ENCODE peak calls at places on chromosomes 12 and 14, in four cellular contexts. G is A549, R is transverse colon, L is H54. T is an unnamed sample.

GRCh38 chr12:112130461-112130998 is 5.2 kb downstream of the TRAFD1 start:
- DNase-seq in G (no peak), R (no peak), L (no peak), T (no peak)

GRCh38 chr12:131917139-131917710 is 11.9 kb upstream of the PUS1 start:
- DNase-seq in G (no peak), R (no peak), L (no peak), T (no peak)

GRCh38 chr12:62862259-62862881 is 72.6 kb downstream of the PPM1H start:
- DNase-seq in G (no peak), R (no peak), L (peak), T (no peak)

GRCh38 chr14:32711103-32711680 is 227.5 kb upstream of the NPAS3 start:
- DNase-seq in G (peak), R (no peak), L (peak), T (peak)

GRCh38 chr12:31522607-31523006 is 68.3 kb downstream of the DENND5B start:
- DNase-seq in G (no peak), R (no peak), L (no peak), T (no peak)

GRCh38 chr12:5568325-5568981 is 136.5 kb downstream of the NTF3 start:
- DNase-seq in G (no peak), R (no peak), L (no peak), T (no peak)

GRCh38 chr12:48765753-48766162 is 23.1 kb downstream of the ADCY6 start:
- DNase-seq in G (no peak), R (no peak), L (no peak), T (no peak)

GRCh38 chr12:54162741-54163140 is 26.0 kb downstream of the SMUG1 start:
- DNase-seq in G (no peak), R (no peak), L (no peak), T (no peak)

GRCh38 chr12:124428136-124428791 is 133.4 kb downstream of the RFLNA start:
- DNase-seq in G (no peak), R (peak), L (no peak), T (no peak)

GRCh38 chr14:99063620-99064225 is 208.3 kb downstream of the BCL11B start:
- DNase-seq in G (no peak), R (no peak), L (no peak), T (no peak)

GRCh38 chr14:20332386-20332945 is 613 bp downstream of the CCNB1IP1 start:
- DNase-seq in G (no peak), R (peak), L (no peak), T (peak)

GRCh38 chr12:75665216-75665615 is 153.8 kb upstream of the KRR1 start:
- DNase-seq in G (no peak), R (no peak), L (no peak), T (no peak)

GRCh38 chr14:57275023-57275664 is 6.4 kb downstream of the AP5M1 start:
- DNase-seq in G (no peak), R (no peak), L (no peak), T (no peak)

GRCh38 chr12:24027352-24027751 is 77.9 kb upstream of the SOX5 start:
- DNase-seq in G (no peak), R (no peak), L (no peak), T (no peak)

GRCh38 chr12:71430756-71431155 is 8.8 kb upstream of the LGR5 start:
- DNase-seq in G (no peak), R (no peak), L (no peak), T (no peak)

GRCh38 chr14:92464156-92464555 is 49.4 kb upstream of the RIN3 start:
- DNase-seq in G (no peak), R (no peak), L (no peak), T (no peak)

GRCh38 chr12:76158518-76159321 is 74.2 kb upstream of the NAP1L1 start:
- DNase-seq in G (peak), R (peak), L (peak), T (peak)

GRCh38 chr12:132711169-132711843 is 664 bp downstream of the PGAM5 start:
- DNase-seq in G (no peak), R (peak), L (no peak), T (no peak)

GRCh38 chr14:51394391-51394790 is 154.3 kb downstream of the TMX1 start:
- DNase-seq in G (no peak), R (no peak), L (no peak), T (no peak)

GRCh38 chr14:74605531-74606223 is 6.4 kb downstream of the LTBP2 start:
- DNase-seq in G (no peak), R (no peak), L (no peak), T (no peak)

GRCh38 chr14:31787377-31787776 is 226.2 kb downstream of the NUBPL start:
- DNase-seq in G (peak), R (no peak), L (no peak), T (no peak)

GRCh38 chr14:58104808-58105207 is 47.2 kb downstream of the ARMH4 start:
- DNase-seq in G (no peak), R (no peak), L (no peak), T (no peak)

GRCh38 chr12:122547330-122547729 is 20.3 kb downstream of the KNTC1 start:
- DNase-seq in G (no peak), R (no peak), L (no peak), T (no peak)

GRCh38 chr12:40566246-40566645 is 126.0 kb upstream of the CNTN1 start:
- DNase-seq in G (no peak), R (no peak), L (no peak), T (no peak)

GRCh38 chr12:26630546-26631027 is 202.4 kb downstream of the ITPR2 start:
- DNase-seq in G (no peak), R (no peak), L (peak), T (peak)

GRCh38 chr12:130568546-130568945 is 147.6 kb downstream of the RIMBP2 start:
- DNase-seq in G (no peak), R (no peak), L (no peak), T (no peak)

GRCh38 chr12:80419660-80420059 is 24.4 kb upstream of the PTPRQ start:
- DNase-seq in G (no peak), R (no peak), L (no peak), T (no peak)

GRCh38 chr12:98419101-98419794 is 96.1 kb upstream of the TMPO start:
- DNase-seq in G (no peak), R (no peak), L (no peak), T (no peak)

GRCh38 chr14:54864526-54864925 is 38.1 kb downstream of the GCH1 start:
- DNase-seq in G (no peak), R (no peak), L (no peak), T (no peak)

GRCh38 chr12:95648990-95649791 is 97.9 kb upstream of the USP44 start:
- DNase-seq in G (peak), R (no peak), L (peak), T (no peak)

GRCh38 chr12:26034371-26035142 is 76.1 kb downstream of the RASSF8 start:
- DNase-seq in G (no peak), R (no peak), L (no peak), T (no peak)

GRCh38 chr12:73935817-73936216 is 601.8 kb upstream of the ATXN7L3B start:
- DNase-seq in G (no peak), R (no peak), L (no peak), T (no peak)

GRCh38 chr14:103071544-103072251 is 12.3 kb upstream of the LBHD2 start:
- DNase-seq in G (no peak), R (peak), L (no peak), T (peak)

GRCh38 chr12:88298761-88299242 is 156.7 kb downstream of the TMTC3 start:
- DNase-seq in G (peak), R (no peak), L (no peak), T (no peak)

GRCh38 chr12:56127888-56128668 is at the start of gene ESYT1:
- DNase-seq in G (peak), R (peak), L (peak), T (peak)
- TF ChIP-seq POLR2A in G (peak), R (peak), L (peak), T (peak)

GRCh38 chr12:56723889-56724659 is 1.0 kb downstream of the NACA start:
- DNase-seq in G (no peak), R (peak), L (no peak), T (peak)
- TF ChIP-seq POLR2A in G (no peak), R (peak), L (no peak), T (peak)

DNA sequence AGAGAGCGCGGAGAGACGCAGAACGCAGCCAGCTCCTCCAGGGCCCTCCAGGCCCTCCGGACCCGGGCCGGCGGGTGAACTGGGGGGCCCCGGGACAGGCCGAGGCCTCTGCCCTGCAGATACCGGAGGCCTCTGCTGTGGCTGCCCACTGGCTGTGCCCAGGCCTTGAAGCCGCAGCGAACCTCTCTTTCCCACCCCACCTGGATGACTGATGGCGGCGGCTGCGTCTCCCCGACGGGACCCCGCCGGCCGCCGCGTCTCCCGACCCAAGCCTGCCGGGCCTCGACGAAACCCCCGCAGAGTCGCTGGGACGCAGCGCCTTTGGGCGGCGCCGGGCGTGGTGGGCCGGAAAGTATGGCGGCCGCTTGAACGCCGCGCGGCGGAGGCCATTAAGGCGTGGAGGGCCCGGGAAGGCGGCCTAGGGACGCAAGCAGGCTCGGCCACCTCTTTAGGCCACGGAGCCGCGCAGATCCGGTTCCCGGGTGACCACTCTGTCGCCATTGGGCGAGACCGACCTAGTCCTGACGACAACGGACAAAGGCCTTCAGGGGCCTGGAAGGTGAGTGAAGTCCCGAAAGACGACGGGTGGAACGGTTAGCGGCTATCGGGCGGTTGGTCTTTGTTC is 8.4 kb upstream of the ERGIC2 start:
- DNase-seq in G (no peak), R (no peak), L (no peak), T (no peak)
- TF ChIP-seq POLR2A in G (no peak), R (no peak), L (no peak), T (no peak)

GRCh38 chr14:59454131-59454530 is 11.0 kb downstream of the GPR135 start:
- DNase-seq in G (no peak), R (no peak), L (peak), T (peak)
- TF ChIP-seq POLR2A in G (no peak), R (no peak), L (no peak), T (no peak)

GRCh38 chr12:116262741-116263140 is 14.8 kb downstream of the MED13L start:
- DNase-seq in G (no peak), R (no peak), L (no peak), T (no peak)
- TF ChIP-seq POLR2A in G (no peak), R (no peak), L (no peak), T (no peak)

GRCh38 chr14:85293820-85294219 is 236.1 kb upstream of the FLRT2 start:
- DNase-seq in G (no peak), R (no peak), L (no peak), T (no peak)
- TF ChIP-seq POLR2A in G (no peak), R (no peak), L (no peak), T (no peak)

DNA sequence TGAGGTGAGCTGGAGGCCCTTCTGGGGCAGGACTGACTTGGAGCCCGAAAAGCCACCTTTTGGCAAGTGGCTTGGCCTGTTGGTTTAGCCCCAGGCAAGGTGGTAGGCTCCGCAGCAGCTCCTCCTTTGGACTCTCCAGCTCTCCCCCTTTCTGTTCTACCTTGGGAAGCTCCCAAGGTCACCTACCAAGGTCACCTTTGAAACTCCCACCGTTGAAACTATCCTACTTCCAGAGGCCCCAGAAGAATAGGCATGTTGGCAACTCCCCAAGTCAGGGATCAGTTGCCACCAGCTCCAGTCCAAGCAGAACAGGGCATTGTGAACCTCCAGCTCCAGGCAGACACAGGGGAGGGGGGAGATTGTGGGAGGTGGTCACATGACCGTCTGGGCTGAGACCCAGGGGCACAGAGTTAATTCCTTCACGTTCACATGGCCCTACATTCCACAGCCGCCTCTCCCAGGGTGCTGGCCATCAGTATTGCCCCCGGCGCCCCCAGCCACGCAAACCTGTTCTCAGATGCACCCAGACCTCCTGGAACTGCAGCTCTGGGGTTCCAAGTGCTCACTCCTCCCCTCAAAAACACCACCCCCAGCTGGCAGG is 14.4 kb downstream of the IRF2BPL start:
- DNase-seq in G (no peak), R (no peak), L (no peak), T (peak)
- TF ChIP-seq POLR2A in G (no peak), R (no peak), L (no peak), T (no peak)

DNA sequence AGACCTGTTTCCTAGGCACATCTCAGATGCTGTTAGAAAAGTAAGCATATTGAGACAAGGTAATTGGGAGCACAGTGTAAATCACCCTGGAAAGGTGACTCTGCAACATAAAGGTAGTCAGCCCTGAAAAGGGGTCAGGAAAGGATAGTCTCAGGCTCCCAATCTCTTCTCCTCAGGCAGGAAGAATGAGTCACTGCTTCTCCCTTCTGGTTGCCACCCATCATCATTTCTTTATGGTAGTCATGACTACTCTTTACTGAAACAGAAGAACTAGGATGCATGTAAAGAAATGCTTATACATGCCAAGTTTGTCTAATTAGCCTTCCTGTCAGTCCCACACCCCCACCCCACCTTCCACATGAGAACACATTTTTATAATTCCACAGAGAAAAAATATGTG is 54.2 kb downstream of the PLCZ1 start:
- DNase-seq in G (no peak), R (no peak), L (no peak), T (no peak)
- TF ChIP-seq POLR2A in G (no peak), R (no peak), L (no peak), T (no peak)

GRCh38 chr14:50082308-50082742 is 34.0 kb downstream of the VCPKMT start:
- DNase-seq in G (no peak), R (no peak), L (no peak), T (no peak)

GRCh38 chr14:50085570-50086315 is 30.6 kb downstream of the VCPKMT start:
- DNase-seq in G (no peak), R (no peak), L (peak), T (peak)

GRCh38 chr14:50082784-50083466 is 33.4 kb downstream of the VCPKMT start:
- DNase-seq in G (no peak), R (peak), L (no peak), T (no peak)

GRCh38 chr14:50084666-50085065 is 31.7 kb downstream of the VCPKMT start:
- DNase-seq in G (no peak), R (no peak), L (no peak), T (no peak)

GRCh38 chr14:50083467-50084337 is 32.7 kb downstream of the VCPKMT start:
- DNase-seq in G (no peak), R (no peak), L (no peak), T (no peak)
- TF ChIP-seq POLR2A in G (no peak), R (no peak), L (no peak), T (no peak)